ENCODE peak calls at places on chromosomes 2 and 18, in nine cellular contexts. M, H, Z, D, A, W, C, G and K are unnamed samples.

GRCh38 chr2:61640406-61640805 is 102.2 kb upstream of the XPO1 start:
- DNase-seq in G (no peak), Z (no peak), C (no peak), D (no peak), M (peak; percentile 46), H (no peak), W (no peak), A (no peak), K (no peak)

GRCh38 chr2:105888625-105889024 is 143.9 kb downstream of the NCK2 start:
- DNase-seq in D (peak; percentile 54), H (no peak), W (no peak), C (no peak), M (no peak), G (no peak), Z (no peak), A (no peak), K (no peak)

GRCh38 chr2:96114546-96114902 is 1.8 kb downstream of the ADRA2B start:
- DNase-seq in W (no peak), G (no peak), D (no peak), C (no peak), H (peak; percentile 35), A (no peak), Z (no peak), M (no peak), K (no peak)

GRCh38 chr18:74708169-74708568 is 110.5 kb downstream of the ZNF407 start:
- DNase-seq in H (no peak), C (no peak), A (no peak), W (no peak), M (no peak), G (no peak), D (no peak), Z (no peak), K (no peak)

GRCh38 chr2:147989809-147990403 is 30.6 kb downstream of the ORC4 start:
- DNase-seq in D (no peak), Z (peak; percentile 78), G (peak; percentile 17), C (no peak), W (peak; percentile 50), H (no peak), M (peak; percentile 42), A (no peak), K (no peak)

GRCh38 chr2:218857371-218858137 is 2.1 kb upstream of the WNT6 start:
- DNase-seq in D (no peak), Z (peak; percentile 37), C (no peak), G (no peak), M (no peak), A (no peak), W (no peak), H (no peak), K (no peak)

GRCh38 chr2:239186958-239187357 is 213.9 kb downstream of the HDAC4 start:
- DNase-seq in G (no peak), D (no peak), M (no peak), A (no peak), H (no peak), Z (no peak), C (no peak), W (no peak), K (no peak)

GRCh38 chr2:120432293-120432975 is 86.5 kb downstream of the INHBB start:
- DNase-seq in G (no peak), Z (no peak), C (no peak), W (no peak), M (no peak), A (no peak), H (no peak), D (no peak), K (no peak)

GRCh38 chr2:85770786-85771409 is 17.1 kb downstream of the ATOH8 start:
- DNase-seq in Z (no peak), M (no peak), C (no peak), G (no peak), D (no peak), W (no peak), A (no peak), H (no peak), K (no peak)

GRCh38 chr2:85405076-85405402 is 5.1 kb downstream of the CAPG start:
- DNase-seq in G (no peak), C (no peak), D (no peak), W (no peak), A (no peak), H (no peak), Z (peak; percentile 10), M (no peak), K (no peak)

GRCh38 chr2:116979941-116980340 is 834.5 kb upstream of the DDX18 start:
- DNase-seq in Z (no peak), D (no peak), G (no peak), C (no peak), M (no peak), W (no peak), A (no peak), H (no peak), K (no peak)

GRCh38 chr18:6773777-6774176 is 44.3 kb downstream of the ARHGAP28 start:
- DNase-seq in A (no peak), G (no peak), D (no peak), W (no peak), Z (no peak), M (no peak), H (no peak), C (no peak), K (no peak)

GRCh38 chr2:172253190-172254052 is 150.7 kb upstream of the DLX2 start:
- DNase-seq in H (no peak), W (no peak), C (peak; percentile 62), G (no peak), D (no peak), A (no peak), M (peak; percentile 99), Z (peak; percentile 99), K (no peak)

GRCh38 chr2:237199082-237199481 is 113.4 kb downstream of the COPS8 start:
- DNase-seq in M (no peak), C (no peak), Z (no peak), G (no peak), D (no peak), H (no peak), A (no peak), W (no peak), K (no peak)

GRCh38 chr2:239300242-239300641 is 100.6 kb downstream of the HDAC4 start:
- DNase-seq in W (no peak), C (peak; percentile 16), M (no peak), D (no peak), H (no peak), A (no peak), Z (no peak), G (no peak), K (no peak)